ENCODE peak calls at places on chromosomes 3 and 15, in four cellular contexts. One of them, this sample, is unnamed.

GRCh38 chr15:82128401-82129143 is 82.8 kb upstream of the MEX3B start:
- DNase-seq in GM12878: no peak
- DNase-seq in GM12891: no peak
- DNase-seq in K562: no peak
- DNase-seq in this sample: peak; percentile 19

GRCh38 chr3:105349988-105350387 is 16.7 kb upstream of the ALCAM start:
- DNase-seq in GM12878: no peak
- DNase-seq in K562: no peak
- DNase-seq in GM12891: no peak
- DNase-seq in this sample: no peak

GRCh38 chr3:11655188-11655928 is 11.6 kb upstream of the VGLL4 start:
- DNase-seq in GM12878: no peak
- DNase-seq in GM12891: no peak
- DNase-seq in K562: no peak
- DNase-seq in this sample: no peak

GRCh38 chr3:4290272-4290893 is 12.8 kb upstream of the SETMAR start:
- DNase-seq in GM12878: no peak
- DNase-seq in GM12891: no peak
- DNase-seq in K562: peak; percentile 62
- DNase-seq in this sample: peak; percentile 15

GRCh38 chr3:42149537-42150426 is 58.6 kb downstream of the TRAK1 start:
- DNase-seq in GM12891: no peak
- DNase-seq in GM12878: no peak
- DNase-seq in K562: no peak
- DNase-seq in this sample: no peak

GRCh38 chr3:150238043-150238802 is 169.9 kb upstream of the TSC22D2 start:
- DNase-seq in GM12891: no peak
- DNase-seq in K562: no peak
- DNase-seq in GM12878: no peak
- DNase-seq in this sample: no peak

GRCh38 chr3:188230962-188231361 is 77.0 kb downstream of the LPP start:
- DNase-seq in K562: no peak
- DNase-seq in GM12878: no peak
- DNase-seq in GM12891: no peak
- DNase-seq in this sample: no peak

GRCh38 chr3:53229171-53229570 is 26.7 kb downstream of the TKT start:
- DNase-seq in GM12878: no peak
- DNase-seq in K562: no peak
- DNase-seq in GM12891: no peak
- DNase-seq in this sample: no peak

GRCh38 chr15:35724626-35725025 is 178.7 kb upstream of the DPH6 start:
- DNase-seq in GM12891: no peak
- DNase-seq in K562: no peak
- DNase-seq in GM12878: no peak
- DNase-seq in this sample: no peak

GRCh38 chr15:48560321-48561051 is 85.0 kb downstream of the FBN1 start:
- DNase-seq in K562: no peak
- DNase-seq in GM12878: peak; percentile 60
- DNase-seq in GM12891: no peak
- DNase-seq in this sample: no peak

GRCh38 chr3:114205541-114205940 is 26.7 kb upstream of the DRD3 start:
- DNase-seq in K562: no peak
- DNase-seq in GM12878: no peak
- DNase-seq in GM12891: no peak
- DNase-seq in this sample: no peak

GRCh38 chr3:14538451-14539088 is 1.6 kb downstream of the GRIP2 start:
- DNase-seq in GM12891: no peak
- DNase-seq in GM12878: no peak
- DNase-seq in K562: no peak
- DNase-seq in this sample: no peak

GRCh38 chr15:94252906-94253305 is 21.5 kb downstream of the MCTP2 start:
- DNase-seq in GM12891: no peak
- DNase-seq in K562: no peak
- DNase-seq in GM12878: no peak
- DNase-seq in this sample: no peak

GRCh38 chr15:43792761-43793493 is 807 bp downstream of the SERF2 start:
- DNase-seq in GM12878: no peak
- DNase-seq in GM12891: no peak
- DNase-seq in K562: peak; percentile 59
- DNase-seq in this sample: peak; percentile 31

GRCh38 chr15:92930061-92930460 is 29.9 kb downstream of the CHD2 start:
- DNase-seq in GM12891: no peak
- DNase-seq in GM12878: no peak
- DNase-seq in K562: no peak
- DNase-seq in this sample: no peak

GRCh38 chr3:77038468-77038927 is 1.4 kb upstream of the ROBO2 start:
- DNase-seq in K562: peak; percentile 52
- DNase-seq in GM12891: no peak
- DNase-seq in GM12878: no peak
- DNase-seq in this sample: peak; percentile 57

GRCh38 chr15:29612096-29612495 is 210.2 kb downstream of the TJP1 start:
- DNase-seq in GM12891: no peak
- DNase-seq in K562: no peak
- DNase-seq in GM12878: no peak
- DNase-seq in this sample: no peak

GRCh38 chr3:194257916-194258668 is 93.0 kb downstream of the CPN2 start:
- DNase-seq in GM12878: no peak
- DNase-seq in GM12891: no peak
- DNase-seq in K562: no peak
- DNase-seq in this sample: no peak

GRCh38 chr3:69770219-69770618 is 31.0 kb downstream of the MITF start:
- DNase-seq in GM12878: no peak
- DNase-seq in GM12891: no peak
- DNase-seq in K562: no peak
- DNase-seq in this sample: no peak
- TF ChIP-seq SPI1 in GM12878: no peak
- TF ChIP-seq SPI1 in GM12891: no peak
- TF ChIP-seq SPI1 in K562: no peak
- TF ChIP-seq SPI1 in this sample: no peak

GRCh38 chr15:68652141-68652540 is 73.3 kb downstream of the CORO2B start:
- DNase-seq in GM12891: no peak
- DNase-seq in GM12878: no peak
- DNase-seq in K562: no peak
- DNase-seq in this sample: no peak
- TF ChIP-seq SPI1 in GM12891: no peak
- TF ChIP-seq SPI1 in GM12878: no peak
- TF ChIP-seq SPI1 in K562: no peak
- TF ChIP-seq SPI1 in this sample: no peak

GRCh38 chr15:90423920-90424319 is 35.9 kb downstream of the IQGAP1 start:
- DNase-seq in GM12878: no peak
- DNase-seq in K562: no peak
- DNase-seq in GM12891: no peak
- DNase-seq in this sample: no peak
- TF ChIP-seq SPI1 in GM12878: no peak
- TF ChIP-seq SPI1 in K562: no peak
- TF ChIP-seq SPI1 in GM12891: no peak
- TF ChIP-seq SPI1 in this sample: no peak

DNA sequence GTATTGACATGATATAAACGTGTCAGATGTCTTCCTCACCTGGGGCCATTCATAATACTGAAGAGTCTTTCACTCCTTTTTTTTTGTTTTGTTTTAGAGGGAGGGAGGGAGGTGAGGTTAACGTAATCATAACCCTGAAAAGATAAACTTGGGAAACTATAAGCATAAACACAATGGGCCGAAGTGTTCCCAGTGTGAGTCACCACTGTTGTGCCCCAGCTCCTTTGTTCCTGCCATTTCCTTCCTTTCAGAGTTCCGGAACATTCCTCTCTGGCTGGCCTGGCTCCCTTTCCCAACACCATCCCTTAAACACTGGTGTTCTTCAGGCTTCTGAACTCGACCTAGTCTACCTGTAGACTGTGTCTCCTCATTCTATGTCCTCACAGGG is 18.6 kb downstream of the PLD1 start:
- DNase-seq in K562: no peak
- DNase-seq in GM12891: no peak
- DNase-seq in GM12878: no peak
- DNase-seq in this sample: no peak
- TF ChIP-seq SPI1 in K562: no peak
- TF ChIP-seq SPI1 in GM12891: no peak
- TF ChIP-seq SPI1 in GM12878: no peak
- TF ChIP-seq SPI1 in this sample: no peak